ENCODE peak calls at places on chromosomes 4 and X, in nine cellular contexts. A is neural crest cell, O is breast epithelium, I is endothelial cell, B is brain microvascular endothelial cell, F is MCF 10A, S is cardiac fibroblast, N is adrenal gland, E is left ventricle myocardium inferior. C is an unnamed sample.

GRCh38 chr4:156749791-156750403 is 221.7 kb downstream of the PDGFC start:
- DNase-seq in A (no peak), O (no peak), I (no peak), B (no peak), F (no peak), S (no peak), N (no peak), E (no peak), C (no peak)

GRCh38 chr4:20618729-20619128 is 81.5 kb upstream of the PACRGL start:
- DNase-seq in A (no peak), O (no peak), I (no peak), B (no peak), F (no peak), S (no peak), N (no peak), E (no peak), C (no peak)

GRCh38 chrX:20067709-20068315 is 48.9 kb downstream of the MAP7D2 start:
- DNase-seq in A (no peak), O (peak), I (no peak), B (peak), F (peak), S (peak), N (peak), E (peak), C (peak)

GRCh38 chr4:55865228-55865806 is 11.9 kb downstream of the EXOC1 start:
- DNase-seq in A (no peak), O (no peak), I (no peak), B (peak), F (peak), S (peak), N (no peak), E (no peak), C (no peak)

GRCh38 chrX:112844250-112844649 is 3.6 kb upstream of the AMOT start:
- DNase-seq in A (no peak), O (no peak), I (no peak), B (no peak), F (peak), S (no peak), N (no peak), E (no peak), C (no peak)

GRCh38 chrX:101658661-101659477 is 781 bp downstream of the ARMCX2 start:
- DNase-seq in A (peak), O (peak), I (peak), B (peak), F (no peak), S (peak), N (peak), E (peak), C (no peak)

GRCh38 chr4:65242156-65242846 is 428.0 kb downstream of the EPHA5 start:
- DNase-seq in A (no peak), O (no peak), I (no peak), B (no peak), F (no peak), S (no peak), N (no peak), E (no peak), C (no peak)

GRCh38 chr4:127776620-127777019 is 5.5 kb upstream of the HSPA4L start:
- DNase-seq in A (no peak), O (no peak), I (no peak), B (no peak), F (peak), S (no peak), N (no peak), E (no peak), C (no peak)

GRCh38 chr4:114811564-114812360 is 213.2 kb downstream of the UGT8 start:
- DNase-seq in A (no peak), O (no peak), I (no peak), B (no peak), F (peak), S (no peak), N (no peak), E (no peak), C (no peak)

GRCh38 chr4:60463846-60464502 is 736.2 kb upstream of the ADGRL3 start:
- DNase-seq in A (no peak), O (no peak), I (peak), B (peak), F (peak), S (peak), N (no peak), E (no peak), C (no peak)

GRCh38 chr4:135192746-135193535 is 991.4 kb upstream of the PABPC4L start:
- DNase-seq in A (no peak), O (no peak), I (no peak), B (peak), F (no peak), S (no peak), N (no peak), E (no peak), C (no peak)

GRCh38 chr4:151143162-151143561 is 43.7 kb downstream of the RPS3A start:
- DNase-seq in A (no peak), O (no peak), I (no peak), B (no peak), F (no peak), S (peak), N (no peak), E (no peak), C (no peak)

GRCh38 chrX:72297953-72298730 is 7.6 kb downstream of the CITED1 start:
- DNase-seq in A (no peak), O (no peak), I (no peak), B (no peak), F (peak), S (peak), N (no peak), E (no peak), C (no peak)
- TF ChIP-seq CTCF in A (peak), O (no peak), I (no peak), B (peak), F (peak), S (no peak), N (peak), E (peak), C (no peak)

DNA sequence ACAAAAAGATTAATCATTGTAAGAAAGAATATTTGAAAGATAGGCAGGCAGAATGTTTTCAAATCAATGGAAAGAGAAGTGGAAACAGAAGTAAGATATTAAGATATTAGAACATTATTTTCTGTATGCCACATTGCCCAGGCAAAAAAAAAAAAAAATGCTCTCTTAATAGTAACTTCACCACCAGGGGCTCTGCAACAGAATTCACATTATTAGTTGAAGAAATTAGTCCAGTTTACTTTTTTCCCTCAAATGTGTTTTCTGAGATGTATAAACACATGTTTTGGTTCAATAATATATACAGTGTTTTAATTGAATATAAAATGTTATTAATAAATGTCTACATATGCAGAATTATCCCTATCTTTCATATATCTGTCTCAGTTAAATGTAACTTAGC is 78.0 kb upstream of the ADAD1 start:
- DNase-seq in A (no peak), O (no peak), I (no peak), B (no peak), F (no peak), S (no peak), N (no peak), E (no peak), C (no peak)
- TF ChIP-seq CTCF in A (peak), O (no peak), I (no peak), B (peak), F (no peak), S (peak), N (no peak), E (no peak), C (no peak)

GRCh38 chr4:100147684-100148083 is 42.6 kb downstream of the DDIT4L start:
- DNase-seq in A (no peak), O (no peak), I (no peak), B (no peak), F (no peak), S (no peak), N (no peak), E (no peak), C (no peak)
- TF ChIP-seq CTCF in A (no peak), O (no peak), I (no peak), B (no peak), F (no peak), S (no peak), N (no peak), E (no peak), C (no peak)

DNA sequence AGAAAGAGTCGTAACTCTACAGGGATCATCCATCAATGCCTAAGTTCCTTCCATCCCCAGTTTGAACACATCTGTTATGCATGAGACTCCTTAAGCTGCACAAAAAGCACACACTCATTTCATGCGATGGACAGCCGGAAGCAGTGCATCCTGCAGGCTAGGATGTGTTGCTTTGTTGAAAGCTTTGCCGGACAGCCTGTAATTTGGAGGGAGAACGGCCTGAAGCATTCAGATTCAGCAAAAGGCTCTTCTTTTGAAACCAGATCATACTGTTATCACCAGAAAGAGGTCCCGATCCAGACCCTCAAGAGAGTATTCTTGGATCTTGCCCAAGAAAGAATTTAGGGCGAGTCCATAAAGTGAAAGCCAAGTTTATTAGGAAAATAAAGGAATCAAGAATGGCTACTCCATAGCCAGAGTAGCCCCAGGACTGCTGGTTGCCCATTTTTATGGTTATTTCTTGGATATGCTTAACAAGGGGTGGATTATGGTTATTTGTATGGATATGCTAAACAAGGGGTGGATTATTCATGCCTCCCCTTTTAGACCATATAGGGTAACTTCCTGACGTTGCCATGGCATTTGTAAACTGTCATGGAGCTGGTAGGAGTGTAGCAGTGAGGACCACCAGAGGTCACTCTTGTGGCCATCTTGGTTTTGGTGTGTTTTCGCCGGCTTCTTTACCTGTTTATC is 48.1 kb upstream of the DHRSX start:
- DNase-seq in A (no peak), O (no peak), I (no peak), B (no peak), F (no peak), S (no peak), N (no peak), E (no peak), C (no peak)
- TF ChIP-seq CTCF in A (no peak), O (no peak), I (no peak), B (no peak), F (no peak), S (no peak), N (no peak), E (no peak), C (no peak)

GRCh38 chr4:4985844-4986243 is 33.4 kb downstream of the CYTL1 start:
- DNase-seq in A (no peak), O (no peak), I (peak), B (no peak), F (peak), S (peak), N (no peak), E (no peak), C (no peak)
- TF ChIP-seq CTCF in A (no peak), O (no peak), I (no peak), B (peak), F (no peak), S (no peak), N (no peak), E (no peak), C (no peak)

DNA sequence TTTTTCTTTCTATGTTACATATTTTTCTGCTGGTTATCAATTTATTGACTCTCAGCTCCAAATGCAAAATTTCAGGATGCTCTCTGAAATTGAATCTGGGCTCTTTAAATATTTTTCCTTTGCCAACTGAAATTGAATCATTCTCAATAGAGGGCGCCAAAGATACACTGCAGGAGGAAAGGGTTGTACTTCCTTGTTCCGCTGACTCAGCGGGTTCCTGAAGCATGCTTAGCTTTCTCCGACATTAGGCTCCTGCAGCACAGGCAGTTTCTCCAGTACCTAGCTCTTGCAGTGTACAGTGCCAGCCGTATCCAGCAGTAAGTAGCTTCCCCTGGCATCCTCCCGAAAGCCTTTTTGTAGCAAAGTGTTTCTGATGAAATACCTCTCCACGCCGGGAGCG is 28.8 kb upstream of the CFAP47 start:
- DNase-seq in A (no peak), O (no peak), I (peak), B (no peak), F (peak), S (peak), N (peak), E (no peak), C (no peak)
- TF ChIP-seq CTCF in A (peak), O (peak), I (no peak), B (peak), F (peak), S (no peak), N (peak), E (peak), C (peak)

GRCh38 chr4:173281001-173281400 is 53.2 kb downstream of the HMGB2 start:
- DNase-seq in A (no peak), O (no peak), I (no peak), B (no peak), F (no peak), S (no peak), N (no peak), E (no peak), C (no peak)
- TF ChIP-seq CTCF in A (no peak), O (no peak), I (no peak), B (no peak), F (no peak), S (no peak), N (no peak), E (no peak), C (no peak)

DNA sequence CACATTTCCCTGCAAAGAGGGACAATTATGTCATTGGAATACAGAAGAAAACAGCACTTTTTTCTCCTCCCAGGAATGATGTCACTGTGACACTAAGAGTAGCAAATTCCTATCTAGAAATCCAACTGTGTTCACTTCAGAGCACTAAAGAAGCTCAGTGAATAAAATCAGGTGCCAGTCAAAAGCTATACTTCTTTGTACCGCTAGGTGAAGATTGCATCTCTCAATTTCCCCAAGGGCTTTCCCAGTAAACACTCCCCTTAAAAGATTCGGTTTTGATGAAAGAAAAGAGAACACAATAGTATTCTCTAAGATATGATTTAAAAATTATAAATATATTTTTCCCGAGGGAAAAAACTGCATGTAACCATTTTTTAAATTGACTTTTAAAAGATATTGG is 104.7 kb upstream of the MID1 start:
- DNase-seq in A (no peak), O (no peak), I (no peak), B (no peak), F (peak), S (no peak), N (no peak), E (no peak), C (no peak)
- TF ChIP-seq CTCF in A (peak), O (no peak), I (peak), B (peak), F (peak), S (no peak), N (peak), E (peak), C (peak)

DNA sequence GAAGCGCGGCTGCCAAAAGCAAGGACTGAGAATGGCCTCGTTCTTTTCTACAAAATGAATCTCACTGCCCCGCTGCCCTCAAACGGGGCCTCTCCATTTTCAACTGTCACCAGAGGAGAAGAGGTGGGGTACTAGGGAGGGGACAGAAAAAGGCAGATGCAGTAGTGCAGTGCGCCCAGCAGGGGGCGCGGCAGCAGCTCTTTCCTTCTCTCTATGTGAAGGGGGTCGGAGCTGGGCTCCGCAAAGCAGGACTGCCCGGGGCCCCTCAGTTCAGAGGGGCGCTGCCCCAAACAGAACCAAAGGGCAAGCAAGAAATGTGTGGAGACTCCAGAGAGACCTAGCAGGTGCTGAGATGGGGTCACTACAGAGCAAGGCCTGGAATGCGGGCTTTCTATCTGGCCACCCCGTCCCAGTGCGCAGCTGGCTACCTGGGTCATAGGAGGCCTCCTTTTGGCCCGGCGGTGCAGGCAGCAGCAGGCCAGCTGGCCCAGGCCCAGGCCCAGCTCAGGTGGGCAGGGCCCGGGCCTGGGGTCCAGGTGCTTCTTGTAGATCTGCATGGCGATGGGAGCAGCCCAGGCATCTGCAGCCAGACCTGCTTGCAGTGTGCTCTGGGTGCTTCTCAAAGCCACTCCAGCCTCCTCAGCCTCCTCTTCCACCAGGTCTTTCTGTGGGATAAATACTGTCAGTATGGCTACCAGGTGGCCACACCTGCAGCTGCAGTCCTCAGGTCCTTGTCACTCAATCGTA is 5.9 kb downstream of the IRAK1 start:
- DNase-seq in A (peak), O (no peak), I (peak), B (no peak), F (peak), S (peak), N (peak), E (no peak), C (no peak)
- TF ChIP-seq CTCF in A (peak), O (peak), I (peak), B (peak), F (peak), S (peak), N (peak), E (peak), C (no peak)